ENCODE peak calls at places on chromosomes 3 and 15, in four cellular contexts. D is keratinocyte, I is IMR-90, U is K562. Y is an unnamed sample. For H3K9me1, the result is how much of the 10 kb centered on the place peaks cover.

GRCh38 chr15:40097968-40098476 is 10.7 kb downstream of the BMF start:
- DNase-seq in D (no peak), I (no peak), U (peak), Y (peak)

GRCh38 chr3:160260587-160261270 is 35.5 kb downstream of the C3orf80 start:
- DNase-seq in D (no peak), I (no peak), U (no peak), Y (no peak)

GRCh38 chr3:142445816-142446254 is 2.0 kb downstream of the XRN1 start:
- DNase-seq in D (no peak), I (peak), U (no peak), Y (peak)

GRCh38 chr3:56459719-56460118 is 8.5 kb downstream of the ERC2 start:
- DNase-seq in D (no peak), I (no peak), U (no peak), Y (no peak)

GRCh38 chr3:141051641-141052569 is 758 bp downstream of the SPSB4 start:
- DNase-seq in D (no peak), I (peak), U (no peak), Y (no peak)

GRCh38 chr3:12308517-12308916 is 19.6 kb downstream of the PPARG start:
- DNase-seq in D (peak), I (peak), U (no peak), Y (peak)

GRCh38 chr15:73744293-73744692 is 8.9 kb downstream of the INSYN1 start:
- DNase-seq in D (no peak), I (no peak), U (no peak), Y (no peak)

GRCh38 chr3:184144505-184144904 is 9.3 kb downstream of the EIF2B5 start:
- DNase-seq in D (no peak), I (no peak), U (no peak), Y (no peak)

GRCh38 chr15:84970832-84971231 is 10.8 kb upstream of the PDE8A start:
- DNase-seq in D (no peak), I (no peak), U (no peak), Y (no peak)

GRCh38 chr3:22098000-22098399 is 347.0 kb upstream of the ZNF385D start:
- DNase-seq in D (no peak), I (no peak), U (no peak), Y (no peak)

GRCh38 chr3:70606018-70606417 is 293.6 kb upstream of the MDFIC2 start:
- DNase-seq in D (no peak), I (no peak), U (no peak), Y (peak)

GRCh38 chr3:195147649-195148121 is 123.3 kb downstream of the XXYLT1 start:
- DNase-seq in D (no peak), I (peak), U (no peak), Y (peak)

GRCh38 chr3:128578346-128578745 is 72.3 kb downstream of the RPN1 start:
- DNase-seq in D (no peak), I (no peak), U (peak), Y (no peak)

GRCh38 chr3:106759686-106760085 is 617.6 kb upstream of the CCDC54 start:
- DNase-seq in D (no peak), I (peak), U (no peak), Y (no peak)

GRCh38 chr3:107402214-107402613 is 25.0 kb downstream of the CCDC54 start:
- DNase-seq in D (no peak), I (no peak), U (no peak), Y (no peak)

GRCh38 chr15:92745845-92746271 is 90.3 kb upstream of the FAM174B start:
- DNase-seq in D (no peak), I (no peak), U (no peak), Y (no peak)

GRCh38 chr15:73870700-73871408 is 2.5 kb upstream of the TBC1D21 start:
- DNase-seq in D (no peak), I (peak), U (peak), Y (peak)

DNA sequence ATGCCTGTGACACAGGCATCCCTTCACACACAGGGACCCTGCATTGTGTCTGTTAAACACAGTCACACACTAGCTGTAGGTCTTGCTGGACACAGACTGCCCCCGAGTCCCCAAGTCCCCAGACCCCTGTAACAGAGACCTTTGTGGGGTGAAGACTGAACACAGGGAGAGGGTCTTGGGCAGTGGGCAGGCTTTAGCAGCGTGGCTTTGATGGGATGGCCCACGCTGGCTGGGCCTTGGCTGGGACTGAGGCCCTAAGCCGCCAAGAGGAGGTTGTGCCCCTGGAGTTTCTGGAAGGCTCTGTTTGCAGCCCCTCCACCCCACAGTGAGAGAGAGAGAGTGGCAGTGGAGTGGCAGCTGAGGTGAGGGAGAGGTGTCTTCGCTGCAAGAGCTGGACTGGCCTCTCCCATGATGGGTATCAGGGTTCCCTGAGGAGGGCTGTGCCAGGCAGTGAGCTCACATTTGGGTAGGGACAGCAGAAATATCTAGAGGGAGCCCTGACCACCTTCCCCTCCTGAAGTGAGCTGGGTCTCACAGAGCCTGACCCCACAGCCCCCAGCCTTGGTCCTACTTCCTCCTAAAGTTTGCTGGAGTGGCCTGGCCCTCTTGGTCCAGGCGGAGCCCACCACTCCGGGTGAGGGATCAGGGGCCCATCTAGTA is 635 bp upstream of the VILL start:
- DNase-seq in D (no peak), I (no peak), U (no peak), Y (no peak)
- H3K9me1 ChIP-seq in D (under half), I (under half), U (under half), Y (under half)

DNA sequence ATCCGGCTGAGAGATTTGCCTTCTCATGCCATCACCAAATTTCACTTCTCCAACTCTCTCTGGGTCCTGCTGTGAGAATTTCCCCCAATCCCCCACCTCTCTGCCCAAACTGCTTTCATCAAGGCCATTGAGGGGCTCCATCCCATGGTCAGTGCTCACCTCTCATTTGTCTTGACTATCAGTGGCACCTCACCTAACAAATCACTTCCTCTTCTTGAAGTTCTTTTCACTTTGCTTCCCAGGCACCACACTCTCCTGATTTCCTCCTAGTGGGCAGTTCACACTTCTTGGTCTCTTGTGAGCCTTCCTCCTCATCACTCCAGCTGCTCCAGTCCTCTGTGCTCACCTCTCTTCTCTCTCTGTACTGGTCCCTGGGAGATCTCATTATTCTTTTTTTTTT is 169.6 kb downstream of the OPA1 start:
- DNase-seq in D (no peak), I (no peak), U (no peak), Y (no peak)
- H3K9me1 ChIP-seq in D (under half), I (under half), U (under half), Y (under half)

DNA sequence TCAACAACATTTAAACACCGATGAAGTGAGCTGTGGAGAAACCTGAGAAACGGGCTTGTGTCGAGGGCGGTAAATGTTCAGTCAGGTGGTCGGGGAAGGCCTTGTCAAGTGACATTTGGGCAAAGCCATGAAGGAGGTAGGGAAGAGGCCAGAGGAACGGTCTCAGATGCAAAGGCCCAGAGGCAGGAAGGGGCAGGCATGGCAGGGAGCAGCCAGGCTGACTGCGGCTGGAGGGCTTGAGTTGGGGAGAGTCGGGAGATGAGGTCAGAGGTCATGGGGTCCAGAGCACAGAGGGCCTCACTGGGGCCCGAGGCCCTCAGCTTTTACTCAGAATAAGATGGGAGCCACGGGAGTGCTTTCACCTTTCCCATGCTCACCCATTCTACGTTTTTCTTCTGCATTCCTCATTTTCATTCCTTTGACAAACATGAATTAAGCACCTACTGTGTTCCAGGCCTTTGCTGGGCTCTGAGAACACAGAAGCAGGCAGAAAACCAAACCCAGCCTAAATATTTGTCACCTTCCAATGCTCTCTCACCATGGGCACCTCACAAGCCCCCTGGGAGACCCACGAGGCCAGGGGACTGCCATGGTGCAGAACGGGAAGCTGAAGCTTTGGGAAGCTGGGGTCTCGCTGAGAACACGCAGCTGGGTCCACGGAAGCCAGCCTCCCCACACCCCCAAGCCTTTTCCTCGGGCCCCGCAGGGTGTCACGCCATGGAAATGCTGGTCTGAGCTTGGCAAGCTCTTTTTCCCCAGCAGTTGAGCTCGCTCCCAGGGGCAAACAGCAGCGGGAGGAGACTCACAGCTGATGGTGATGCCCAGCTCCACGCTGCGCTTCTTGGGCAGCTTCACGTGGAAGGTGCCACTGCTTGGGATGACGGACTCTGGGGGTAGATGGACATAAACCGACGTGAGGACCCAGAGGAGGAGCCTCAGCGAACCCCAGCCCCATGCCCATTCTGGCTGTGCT is 27.9 kb downstream of the GRIP2 start:
- DNase-seq in D (no peak), I (no peak), U (no peak), Y (no peak)
- H3K9me1 ChIP-seq in D (under half), I (under half), U (under half), Y (under half)

GRCh38 chr3:110021659-110022058 is 684.3 kb upstream of the DPPA4 start:
- DNase-seq in D (no peak), I (no peak), U (no peak), Y (no peak)

GRCh38 chr3:110031975-110032374 is 694.6 kb upstream of the DPPA4 start:
- DNase-seq in D (no peak), I (no peak), U (no peak), Y (no peak)

GRCh38 chr3:110026421-110026820 is 689.1 kb upstream of the DPPA4 start:
- DNase-seq in D (no peak), I (no peak), U (no peak), Y (no peak)

GRCh38 chr3:110027446-110027845 is 690.1 kb upstream of the DPPA4 start:
- DNase-seq in D (no peak), I (peak), U (no peak), Y (no peak)
- H3K9me1 ChIP-seq in D (under half), I (under half), U (under half), Y (under half)

Y was measured in endothelial cell of umbilical vein.